ENCODE peak calls at places on chromosomes 4 and X, in four cellular contexts. R, Q, F and E are unnamed samples.

GRCh38 chr4:133600008-133600407 is 450.9 kb downstream of the PCDH10 start:
- DNase-seq in R (no peak), Q (no peak), F (no peak), E (no peak)

GRCh38 chr4:168509786-168510185 is 12.9 kb downstream of the PALLD start:
- DNase-seq in Q (no peak), R (no peak), F (no peak), E (no peak)

GRCh38 chr4:6278801-6279197 is 9.1 kb downstream of the WFS1 start:
- DNase-seq in F (no peak), Q (no peak), R (no peak), E (peak; percentile 72)

GRCh38 chrX:3763111-3763510 is 49.7 kb upstream of the PRKX start:
- DNase-seq in R (no peak), F (no peak), Q (no peak), E (no peak)

GRCh38 chrX:129359269-129359668 is 164.0 kb downstream of the SMARCA1 start:
- DNase-seq in Q (peak; percentile 3), R (no peak), F (no peak), E (no peak)

GRCh38 chr4:125101706-125102105 is 213.0 kb upstream of the FAT4 start:
- DNase-seq in R (no peak), Q (no peak), F (no peak), E (no peak)

GRCh38 chr4:169103966-169104412 is 93.9 kb upstream of the CBR4 start:
- DNase-seq in F (no peak), Q (peak; percentile 95), R (no peak), E (no peak)

GRCh38 chr4:53463340-53463739 is 85.9 kb downstream of the FIP1L1 start:
- DNase-seq in F (no peak), R (no peak), Q (no peak), E (no peak)

GRCh38 chr4:168978001-168978700 is 31.9 kb downstream of the CBR4 start:
- DNase-seq in R (no peak), F (no peak), Q (peak; percentile 14), E (no peak)

GRCh38 chr4:119735136-119735770 is 106.6 kb upstream of the PDE5A start:
- DNase-seq in F (no peak), Q (peak; percentile 89), R (no peak), E (no peak)

GRCh38 chrX:1894656-1895055 is 279.8 kb downstream of the ASMT start:
- DNase-seq in R (no peak), F (no peak), Q (no peak), E (no peak)

GRCh38 chr4:81469774-81470455 is 1.8 kb downstream of the RASGEF1B start:
- DNase-seq in F (no peak), R (no peak), Q (no peak), E (no peak)

GRCh38 chr4:123024710-123025109 is 102.3 kb upstream of the NUDT6 start:
- DNase-seq in R (no peak), Q (no peak), F (no peak), E (no peak)

GRCh38 chrX:140440891-140441290 is 64.0 kb downstream of the SOX3 start:
- DNase-seq in R (no peak), Q (no peak), F (no peak), E (no peak)

GRCh38 chrX:143437439-143437838 is 79.8 kb downstream of the SPANXN3 start:
- DNase-seq in R (no peak), Q (peak; percentile 60), F (no peak), E (no peak)

GRCh38 chr4:152193059-152193458 is 342.8 kb downstream of the FBXW7 start:
- DNase-seq in F (no peak), R (no peak), Q (no peak), E (no peak)

GRCh38 chr4:664713-665231 is 9.3 kb downstream of the ATP5ME start:
- DNase-seq in F (no peak), Q (no peak), R (no peak), E (no peak)

GRCh38 chrX:108036298-108036973 is 8.4 kb upstream of the VSIG1 start:
- DNase-seq in Q (peak; percentile 95), R (no peak), F (no peak), E (no peak)

GRCh38 chrX:16662402-16662801 is 12.4 kb downstream of the S100G start:
- DNase-seq in Q (peak; percentile 44), R (no peak), F (no peak), E (no peak)

GRCh38 chrX:16664626-16665025 is 14.7 kb downstream of the S100G start:
- DNase-seq in Q (peak; percentile 33), R (no peak), F (no peak), E (no peak)

GRCh38 chrX:16664059-16664458 is 14.1 kb downstream of the S100G start:
- DNase-seq in R (no peak), Q (peak; percentile 60), F (no peak), E (no peak)

GRCh38 chrX:16659326-16659725 is 9.4 kb downstream of the S100G start:
- DNase-seq in R (no peak), F (no peak), Q (no peak), E (no peak)

GRCh38 chrX:16661495-16661894 is 11.5 kb downstream of the S100G start:
- DNase-seq in R (no peak), Q (no peak), F (no peak), E (no peak)
- H3K27me3 ChIP-seq in R (no peaks in the 10 kb centered on the region), Q (no peaks in the 10 kb centered on the region), F (peaks cover 28% of the 10 kb centered on the region), E (no peaks in the 10 kb centered on the region)

GRCh38 chr4:136636155-136636554 is 896.1 kb downstream of the PCDH18 start:
- DNase-seq in R (no peak), Q (no peak), F (no peak), E (no peak)
- H3K36me3 ChIP-seq in R (no peaks in the 10 kb centered on the region), Q (no peaks in the 10 kb centered on the region), F (no peaks in the 10 kb centered on the region), E (no peaks in the 10 kb centered on the region)

GRCh38 chr4:78567502-78568075 is 16.0 kb downstream of the ANXA3 start:
- DNase-seq in R (no peak), F (no peak), Q (no peak), E (no peak)
- H3K27me3 ChIP-seq in R (no peaks in the 10 kb centered on the region), F (no peaks in the 10 kb centered on the region), Q (no peaks in the 10 kb centered on the region), E (no peaks in the 10 kb centered on the region)

DNA sequence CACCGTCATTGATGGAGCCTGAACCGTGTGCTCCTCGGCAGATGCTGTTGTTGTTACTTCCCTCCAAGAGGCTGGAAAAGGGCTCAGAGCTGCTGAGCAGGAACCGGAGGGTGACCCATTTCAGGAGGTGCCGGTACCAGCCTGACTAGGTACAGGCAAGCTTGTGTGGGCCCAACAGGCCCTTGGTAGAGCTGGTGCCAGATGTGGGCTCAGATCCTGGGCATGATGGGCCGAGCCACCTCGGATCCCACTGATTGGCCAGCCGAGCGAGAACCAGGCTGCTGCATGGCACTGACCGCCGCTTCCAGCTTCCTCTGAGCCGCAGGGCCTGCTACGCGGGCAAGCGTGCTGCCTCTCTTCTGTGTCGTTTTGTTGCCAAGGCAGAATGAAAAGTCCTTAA is 33.7 kb downstream of the NOP14 start:
- DNase-seq in F (no peak), R (no peak), Q (no peak), E (no peak)
- H3K36me3 ChIP-seq in F (peaks cover 2% of the 10 kb centered on the region), R (peaks cover 36% of the 10 kb centered on the region), Q (no peaks in the 10 kb centered on the region), E (no peaks in the 10 kb centered on the region)

DNA sequence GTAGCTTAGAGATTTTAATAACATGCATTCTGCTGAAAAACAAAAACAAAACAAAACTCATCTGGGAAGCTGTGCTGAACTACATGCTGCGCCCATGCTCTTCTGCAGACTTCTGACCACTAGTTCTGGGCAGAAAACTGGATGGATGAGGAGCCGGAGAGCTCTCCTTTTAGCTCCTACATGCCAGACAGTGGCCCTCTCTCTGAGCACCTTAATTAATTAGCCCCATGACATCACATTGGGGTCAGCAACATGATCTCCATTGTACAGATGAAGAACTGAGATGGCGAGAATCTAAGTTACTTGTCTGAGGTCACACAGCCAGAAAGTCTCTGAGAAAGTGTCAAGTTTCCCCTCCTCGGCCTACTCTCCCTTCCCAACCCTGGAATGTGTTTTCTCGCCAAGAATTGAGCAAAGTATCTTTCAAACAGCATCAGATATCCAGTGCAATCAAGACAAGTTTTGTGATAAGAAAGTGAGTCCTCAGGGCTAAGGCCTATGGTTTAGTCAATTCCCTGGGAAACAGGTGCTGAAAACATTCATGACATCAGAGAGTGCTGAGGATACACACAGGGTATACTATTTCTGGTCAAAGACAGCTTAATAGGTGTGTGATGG is 21.6 kb downstream of the SCD5 start:
- DNase-seq in F (no peak), Q (no peak), R (no peak), E (no peak)
- H3K27me3 ChIP-seq in F (no peaks in the 10 kb centered on the region), Q (no peaks in the 10 kb centered on the region), R (no peaks in the 10 kb centered on the region), E (no peaks in the 10 kb centered on the region)

DNA sequence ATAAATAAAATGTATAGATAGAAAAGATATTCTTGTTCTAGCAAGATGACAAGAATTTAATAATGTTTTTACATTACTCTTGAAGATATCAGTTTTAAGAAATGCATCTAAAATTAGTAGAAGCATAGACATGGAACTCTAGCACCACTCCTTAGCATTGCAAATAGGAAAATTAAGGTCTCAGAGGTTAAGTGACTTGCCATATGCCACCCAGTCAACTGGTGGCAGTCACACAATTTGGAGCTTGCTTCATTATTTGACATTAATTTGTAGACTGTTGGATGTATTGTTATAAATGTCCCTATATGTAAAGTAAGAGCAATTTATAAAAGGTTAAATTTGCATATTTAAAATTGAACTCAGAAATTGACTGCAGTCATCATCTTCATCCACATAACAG is 20.8 kb downstream of the GPM6A start:
- DNase-seq in F (no peak), Q (no peak), R (no peak), E (no peak)
- H3K36me3 ChIP-seq in F (no peaks in the 10 kb centered on the region), Q (no peaks in the 10 kb centered on the region), R (no peaks in the 10 kb centered on the region), E (no peaks in the 10 kb centered on the region)

DNA sequence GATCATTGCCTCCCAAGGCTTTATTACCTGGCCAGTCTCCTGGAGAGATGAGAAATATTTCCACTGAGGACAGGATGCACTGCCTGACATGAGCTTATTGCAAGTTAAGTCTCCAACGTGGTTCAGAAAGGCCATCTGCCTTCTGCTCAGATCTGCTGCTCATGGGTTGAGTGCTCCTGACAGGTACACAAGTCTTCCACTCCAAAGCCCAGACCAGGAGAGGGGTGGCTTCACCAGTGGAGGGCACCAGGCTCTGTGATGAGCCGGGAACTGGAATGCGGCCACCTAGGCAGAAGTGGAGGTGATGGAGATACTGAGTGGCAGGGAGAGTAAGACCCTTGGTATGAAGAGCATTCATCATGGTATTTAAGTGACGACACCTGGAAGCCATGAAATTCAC is 79.5 kb upstream of the IRF2 start:
- DNase-seq in R (no peak), F (no peak), Q (no peak), E (no peak)
- H3K27me3 ChIP-seq in R (no peaks in the 10 kb centered on the region), F (peaks cover 2% of the 10 kb centered on the region), Q (no peaks in the 10 kb centered on the region), E (no peaks in the 10 kb centered on the region)

GRCh38 chr4:94277539-94277938 is 65.1 kb downstream of the HPGDS start:
- DNase-seq in R (no peak), Q (no peak), F (no peak), E (no peak)
- H3K36me3 ChIP-seq in R (peaks cover 32% of the 10 kb centered on the region), Q (peaks cover 12% of the 10 kb centered on the region), F (peaks cover 6% of the 10 kb centered on the region), E (no peaks in the 10 kb centered on the region)